ENCODE peak calls at places on chromosomes 12 and 14, in five cellular contexts. One of them, this sample, is unnamed.

GRCh38 chr12:113688313-113688712 is 216.6 kb upstream of the LHX5 start:
- DNase-seq in GM03348: no peak
- DNase-seq in non-pigmented ciliary epithelial cell: no peak
- DNase-seq in astrocyte of the cerebellum: no peak
- DNase-seq in heart right ventricle: no peak
- DNase-seq in this sample: no peak

GRCh38 chr12:117850048-117850447 is 118.7 kb downstream of the KSR2 start:
- DNase-seq in non-pigmented ciliary epithelial cell: no peak
- DNase-seq in heart right ventricle: no peak
- DNase-seq in GM03348: peak; percentile 78
- DNase-seq in astrocyte of the cerebellum: peak; percentile 29
- DNase-seq in this sample: no peak

GRCh38 chr14:90455100-90455571 is 58.3 kb downstream of the CALM1 start:
- DNase-seq in heart right ventricle: no peak
- DNase-seq in non-pigmented ciliary epithelial cell: no peak
- DNase-seq in astrocyte of the cerebellum: no peak
- DNase-seq in GM03348: no peak
- DNase-seq in this sample: no peak

GRCh38 chr14:102591372-102591943 is 991 bp upstream of the RCOR1 start:
- DNase-seq in non-pigmented ciliary epithelial cell: no peak
- DNase-seq in heart right ventricle: peak; percentile 51
- DNase-seq in GM03348: peak; percentile 54
- DNase-seq in astrocyte of the cerebellum: no peak
- DNase-seq in this sample: peak; percentile 78

GRCh38 chr14:69859591-69859990 is 19.6 kb upstream of the SMOC1 start:
- DNase-seq in astrocyte of the cerebellum: no peak
- DNase-seq in GM03348: no peak
- DNase-seq in non-pigmented ciliary epithelial cell: no peak
- DNase-seq in heart right ventricle: no peak
- DNase-seq in this sample: no peak

GRCh38 chr14:34228663-34229001 is 233.4 kb downstream of the SPTSSA start:
- DNase-seq in non-pigmented ciliary epithelial cell: no peak
- DNase-seq in astrocyte of the cerebellum: no peak
- DNase-seq in heart right ventricle: no peak
- DNase-seq in GM03348: no peak
- DNase-seq in this sample: no peak

GRCh38 chr12:2013527-2014223 is 9.4 kb upstream of the DCP1B start:
- DNase-seq in astrocyte of the cerebellum: no peak
- DNase-seq in heart right ventricle: peak; percentile 71
- DNase-seq in non-pigmented ciliary epithelial cell: no peak
- DNase-seq in GM03348: no peak
- DNase-seq in this sample: peak; percentile 54

GRCh38 chr14:36667679-36668078 is 6.0 kb downstream of the PAX9 start:
- DNase-seq in GM03348: no peak
- DNase-seq in heart right ventricle: no peak
- DNase-seq in astrocyte of the cerebellum: no peak
- DNase-seq in non-pigmented ciliary epithelial cell: no peak
- DNase-seq in this sample: no peak

GRCh38 chr14:105053996-105054395 is 11.2 kb downstream of the GPR132 start:
- DNase-seq in non-pigmented ciliary epithelial cell: no peak
- DNase-seq in heart right ventricle: no peak
- DNase-seq in GM03348: no peak
- DNase-seq in astrocyte of the cerebellum: no peak
- DNase-seq in this sample: no peak

GRCh38 chr12:68370006-68370590 is 37.9 kb upstream of the MDM1 start:
- DNase-seq in non-pigmented ciliary epithelial cell: no peak
- DNase-seq in heart right ventricle: no peak
- DNase-seq in astrocyte of the cerebellum: no peak
- DNase-seq in GM03348: no peak
- DNase-seq in this sample: no peak

This sample was measured in ovary.